ENCODE peak calls at places on chromosomes 11 and 22, in nine cellular contexts. W, Q, T, O, K, M, Z, Y and D are unnamed samples. For H3K4me1, the result is how much of the 10 kb centered on the place peaks cover.

GRCh38 chr11:117319214-117319840 is 3.3 kb upstream of the BACE1 start:
- DNase-seq in W (no peak), Q (no peak), T (peak), O (no peak), K (no peak), M (no peak), Z (no peak), Y (peak), D (no peak)

GRCh38 chr11:61254403-61255025 is 13.5 kb downstream of the PGA5 start:
- DNase-seq in W (peak), Q (peak), T (peak), O (peak), K (peak), M (peak), Z (peak), Y (peak), D (peak)

GRCh38 chr11:57290288-57290687 is 34.5 kb downstream of the TNKS1BP1 start:
- DNase-seq in W (no peak), Q (no peak), T (peak), O (peak), K (no peak), M (no peak), Z (no peak), Y (peak), D (no peak)

GRCh38 chr11:64990222-64990918 is 6.4 kb downstream of the BATF2 start:
- DNase-seq in W (peak), Q (no peak), T (peak), O (no peak), K (no peak), M (no peak), Z (no peak), Y (no peak), D (peak)

GRCh38 chr11:100841711-100842407 is 154.8 kb downstream of the ARHGAP42 start:
- DNase-seq in W (no peak), Q (no peak), T (no peak), O (no peak), K (no peak), M (no peak), Z (no peak), Y (no peak), D (no peak)

GRCh38 chr11:119196833-119197483 is 9.2 kb upstream of the CBL start:
- DNase-seq in W (no peak), Q (peak), T (peak), O (peak), K (peak), M (peak), Z (peak), Y (peak), D (no peak)

GRCh38 chr11:64665381-64665780 is 57.6 kb downstream of the NRXN2 start:
- DNase-seq in W (no peak), Q (peak), T (no peak), O (no peak), K (no peak), M (no peak), Z (no peak), Y (no peak), D (peak)

GRCh38 chr11:61888043-61888442 is 3.3 kb downstream of the FADS3 start:
- DNase-seq in W (peak), Q (no peak), T (peak), O (peak), K (peak), M (peak), Z (peak), Y (peak), D (peak)

GRCh38 chr22:37601540-37602442 is 6.8 kb upstream of the GGA1 start:
- DNase-seq in W (peak), Q (peak), T (peak), O (peak), K (peak), M (no peak), Z (no peak), Y (peak), D (no peak)

GRCh38 chr11:124748481-124749338 is 3.3 kb downstream of the VSIG2 start:
- DNase-seq in W (no peak), Q (no peak), T (peak), O (no peak), K (no peak), M (no peak), Z (peak), Y (peak), D (no peak)

GRCh38 chr11:108672113-108672512 is 7.2 kb downstream of the DDX10 start:
- DNase-seq in W (no peak), Q (peak), T (peak), O (no peak), K (peak), M (no peak), Z (no peak), Y (peak), D (no peak)

GRCh38 chr22:44574581-44575343 is 76.7 kb upstream of the RTL6 start:
- DNase-seq in W (peak), Q (no peak), T (no peak), O (no peak), K (peak), M (peak), Z (no peak), Y (no peak), D (no peak)

GRCh38 chr11:72378704-72379383 is 55.5 kb downstream of the CLPB start:
- DNase-seq in W (peak), Q (no peak), T (no peak), O (no peak), K (peak), M (no peak), Z (no peak), Y (peak), D (peak)

GRCh38 chr22:18056161-18056666 is 21.6 kb upstream of the PEX26 start:
- DNase-seq in W (no peak), Q (no peak), T (peak), O (peak), K (no peak), M (peak), Z (peak), Y (peak), D (no peak)

GRCh38 chr22:26552466-26552865 is 37.5 kb downstream of the TPST2 start:
- DNase-seq in W (no peak), Q (no peak), T (no peak), O (no peak), K (no peak), M (no peak), Z (no peak), Y (peak), D (no peak)

GRCh38 chr11:69518081-69518950 is 36.9 kb downstream of the LINC01488 start:
- DNase-seq in W (no peak), Q (no peak), T (no peak), O (peak), K (no peak), M (peak), Z (no peak), Y (peak), D (peak)

GRCh38 chr11:20008190-20008801 is 152.0 kb downstream of the DBX1 start:
- DNase-seq in W (no peak), Q (no peak), T (no peak), O (no peak), K (no peak), M (no peak), Z (peak), Y (no peak), D (no peak)

DNA sequence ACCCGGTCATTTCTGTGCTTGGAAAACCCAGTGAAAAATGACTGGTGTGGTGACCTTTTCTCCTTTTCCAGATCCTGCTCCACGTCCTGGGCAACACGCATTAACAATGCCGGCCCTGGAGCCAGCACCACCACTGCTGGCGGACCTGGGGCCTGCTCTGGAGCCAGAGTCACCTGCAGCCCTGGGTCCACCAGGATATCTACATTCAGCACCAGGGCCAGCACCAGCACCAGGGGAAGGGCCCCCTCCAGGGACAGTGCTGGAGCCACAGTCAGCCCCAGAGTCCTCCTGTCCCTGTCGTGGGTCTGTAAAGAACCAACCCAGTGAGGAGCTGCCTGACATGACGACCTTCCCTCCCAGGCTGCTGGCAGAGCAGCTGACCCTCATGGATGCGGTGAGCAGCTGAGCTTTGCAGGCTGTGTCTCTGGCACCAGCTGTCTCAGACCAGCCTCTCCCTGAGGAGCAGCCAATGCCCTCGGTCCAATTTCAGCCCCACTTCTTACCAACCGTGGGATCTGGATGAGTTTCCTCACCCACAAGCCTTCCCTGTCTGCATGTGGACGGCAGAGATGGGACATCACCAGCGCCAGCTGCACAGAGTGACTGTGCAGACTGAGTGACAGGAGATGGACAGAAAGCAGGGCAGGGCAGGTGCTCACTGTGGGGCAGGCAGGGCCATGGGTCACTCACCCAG is 1.9 kb downstream of the RGL4 start:
- DNase-seq in W (no peak), Q (peak), T (no peak), O (no peak), K (no peak), M (no peak), Z (no peak), Y (no peak), D (no peak)
- H3K4me1 ChIP-seq in W (under half), Q (under half), T (under half), O (under half), K (under half), M (under half), Z (under half), Y (under half), D (under half)

GRCh38 chr11:116033931-116034553 is 529.8 kb upstream of the CADM1 start:
- DNase-seq in W (peak), Q (peak), T (no peak), O (no peak), K (no peak), M (peak), Z (no peak), Y (no peak), D (no peak)
- H3K4me1 ChIP-seq in W (under half), Q (under half), T (under half), O (under half), K (under half), M (under half), Z (under half), Y (under half), D (under half)

GRCh38 chr11:85095239-85095638 is 531.9 kb downstream of the DLG2 start:
- DNase-seq in W (no peak), Q (no peak), T (no peak), O (no peak), K (no peak), M (no peak), Z (no peak), Y (no peak), D (no peak)

GRCh38 chr11:85096939-85097338 is 530.2 kb downstream of the DLG2 start:
- DNase-seq in W (no peak), Q (no peak), T (no peak), O (no peak), K (no peak), M (no peak), Z (no peak), Y (no peak), D (no peak)

GRCh38 chr11:85098996-85099395 is 528.1 kb downstream of the DLG2 start:
- DNase-seq in W (no peak), Q (no peak), T (no peak), O (no peak), K (no peak), M (no peak), Z (no peak), Y (no peak), D (no peak)

GRCh38 chr11:85094795-85095194 is 532.3 kb downstream of the DLG2 start:
- DNase-seq in W (no peak), Q (no peak), T (no peak), O (no peak), K (no peak), M (no peak), Z (no peak), Y (no peak), D (no peak)

GRCh38 chr11:85099522-85099921 is 527.6 kb downstream of the DLG2 start:
- DNase-seq in W (no peak), Q (no peak), T (no peak), O (no peak), K (no peak), M (no peak), Z (no peak), Y (no peak), D (no peak)
- H3K4me1 ChIP-seq in W (under half), Q (under half), T (under half), O (under half), K (under half), M (under half), Z (under half), Y (under half), D (under half)

GRCh38 chr11:36167729-36168128 is 121.5 kb downstream of the COMMD9 start:
- DNase-seq in W (no peak), Q (no peak), T (no peak), O (no peak), K (no peak), M (no peak), Z (no peak), Y (no peak), D (no peak)
- H3K4me1 ChIP-seq in W (under half), Q (under half), T (under half), O (under half), K (under half), M (under half), Z (under half), Y (under half), D (under half)

GRCh38 chr11:126317681-126318641 is 14.1 kb downstream of the DCPS start:
- DNase-seq in W (peak), Q (no peak), T (no peak), O (peak), K (peak), M (peak), Z (peak), Y (peak), D (peak)
- H3K4me1 ChIP-seq in W (under half), Q (under half), T (under half), O (under half), K (under half), M (under half), Z (under half), Y (under half), D (under half)